ENCODE peak calls at places on chromosome 5, in four cellular contexts. One of them, this sample, is unnamed.

GRCh38 chr5:95959051-95959963 is 2.3 kb downstream of the ELL2 start:
- DNase-seq in epithelial cell of esophagus: no peak
- DNase-seq in H7: peak
- DNase-seq in GM23338: peak
- DNase-seq in this sample: no peak

GRCh38 chr5:128579111-128579510 is 41.1 kb upstream of the FBN2 start:
- DNase-seq in epithelial cell of esophagus: peak
- DNase-seq in H7: no peak
- DNase-seq in GM23338: no peak
- DNase-seq in this sample: no peak

GRCh38 chr5:89421035-89421434 is 538.1 kb upstream of the MEF2C start:
- DNase-seq in epithelial cell of esophagus: peak
- DNase-seq in GM23338: no peak
- DNase-seq in H7: no peak
- DNase-seq in this sample: no peak

GRCh38 chr5:172534229-172535169 is 80.2 kb upstream of the SH3PXD2B start:
- DNase-seq in GM23338: no peak
- DNase-seq in epithelial cell of esophagus: peak
- DNase-seq in H7: no peak
- DNase-seq in this sample: no peak

GRCh38 chr5:39319395-39319794 is 44.9 kb downstream of the C9 start:
- DNase-seq in H7: no peak
- DNase-seq in epithelial cell of esophagus: no peak
- DNase-seq in GM23338: no peak
- DNase-seq in this sample: peak

GRCh38 chr5:132265336-132266030 is 8.0 kb downstream of the PDLIM4 start:
- DNase-seq in H7: peak
- DNase-seq in epithelial cell of esophagus: peak
- DNase-seq in GM23338: no peak
- DNase-seq in this sample: peak

GRCh38 chr5:158546748-158547147 is 553.0 kb downstream of the EBF1 start:
- DNase-seq in GM23338: no peak
- DNase-seq in H7: no peak
- DNase-seq in epithelial cell of esophagus: no peak
- DNase-seq in this sample: no peak

GRCh38 chr5:132054031-132054696 is 6.3 kb upstream of the IL3 start:
- DNase-seq in H7: peak
- DNase-seq in epithelial cell of esophagus: no peak
- DNase-seq in GM23338: no peak
- DNase-seq in this sample: no peak

GRCh38 chr5:62547929-62548678 is 30.5 kb upstream of the LRRC70 start:
- DNase-seq in GM23338: no peak
- DNase-seq in H7: no peak
- DNase-seq in epithelial cell of esophagus: no peak
- DNase-seq in this sample: no peak

GRCh38 chr5:124905256-124905655 is 158.8 kb upstream of the ZNF608 start:
- DNase-seq in H7: no peak
- DNase-seq in GM23338: no peak
- DNase-seq in epithelial cell of esophagus: no peak
- DNase-seq in this sample: no peak

GRCh38 chr5:127299678-127300077 is 9.1 kb downstream of the MEGF10 start:
- DNase-seq in epithelial cell of esophagus: no peak
- DNase-seq in H7: no peak
- DNase-seq in GM23338: peak
- DNase-seq in this sample: no peak

GRCh38 chr5:119287547-119288073 is 68.2 kb upstream of the TNFAIP8 start:
- DNase-seq in H7: no peak
- DNase-seq in epithelial cell of esophagus: peak
- DNase-seq in GM23338: no peak
- DNase-seq in this sample: no peak
- H3K4me3 ChIP-seq in H7: no peak
- H3K4me3 ChIP-seq in epithelial cell of esophagus: no peak
- H3K4me3 ChIP-seq in GM23338: no peak
- H3K4me3 ChIP-seq in this sample: no peak

GRCh38 chr5:98309785-98310566 is 463.5 kb upstream of the RGMB start:
- DNase-seq in epithelial cell of esophagus: peak
- DNase-seq in H7: peak
- DNase-seq in GM23338: peak
- DNase-seq in this sample: peak

GRCh38 chr5:98314262-98314661 is 459.2 kb upstream of the RGMB start:
- DNase-seq in H7: no peak
- DNase-seq in epithelial cell of esophagus: peak
- DNase-seq in GM23338: no peak
- DNase-seq in this sample: no peak

GRCh38 chr5:98307811-98308210 is 465.7 kb upstream of the RGMB start:
- DNase-seq in GM23338: no peak
- DNase-seq in epithelial cell of esophagus: peak
- DNase-seq in H7: no peak
- DNase-seq in this sample: no peak

GRCh38 chr5:98308231-98308630 is 465.2 kb upstream of the RGMB start:
- DNase-seq in GM23338: no peak
- DNase-seq in H7: no peak
- DNase-seq in epithelial cell of esophagus: peak
- DNase-seq in this sample: no peak

GRCh38 chr5:98308960-98309359 is 464.5 kb upstream of the RGMB start:
- DNase-seq in epithelial cell of esophagus: peak
- DNase-seq in H7: no peak
- DNase-seq in GM23338: no peak
- DNase-seq in this sample: no peak
- H3K4me3 ChIP-seq in epithelial cell of esophagus: no peak
- H3K4me3 ChIP-seq in H7: no peak
- H3K4me3 ChIP-seq in GM23338: no peak
- H3K4me3 ChIP-seq in this sample: no peak

GRCh38 chr5:154086123-154086522 is 47.4 kb downstream of the MFAP3 start:
- DNase-seq in H7: no peak
- DNase-seq in epithelial cell of esophagus: no peak
- DNase-seq in GM23338: no peak
- DNase-seq in this sample: no peak
- H3K4me3 ChIP-seq in H7: no peak
- H3K4me3 ChIP-seq in epithelial cell of esophagus: no peak
- H3K4me3 ChIP-seq in GM23338: no peak
- H3K4me3 ChIP-seq in this sample: no peak

GRCh38 chr5:140801494-140801841 is 611 bp downstream of the PCDHA3 start:
- DNase-seq in H7: no peak
- DNase-seq in GM23338: peak
- DNase-seq in epithelial cell of esophagus: no peak
- DNase-seq in this sample: no peak

GRCh38 chr5:140808889-140809291 is 2.0 kb downstream of the PCDHA4 start:
- DNase-seq in GM23338: no peak
- DNase-seq in epithelial cell of esophagus: no peak
- DNase-seq in H7: no peak
- DNase-seq in this sample: no peak

GRCh38 chr5:140802781-140803271 is 2.0 kb downstream of the PCDHA3 start:
- DNase-seq in epithelial cell of esophagus: no peak
- DNase-seq in GM23338: no peak
- DNase-seq in H7: no peak
- DNase-seq in this sample: peak

DNA sequence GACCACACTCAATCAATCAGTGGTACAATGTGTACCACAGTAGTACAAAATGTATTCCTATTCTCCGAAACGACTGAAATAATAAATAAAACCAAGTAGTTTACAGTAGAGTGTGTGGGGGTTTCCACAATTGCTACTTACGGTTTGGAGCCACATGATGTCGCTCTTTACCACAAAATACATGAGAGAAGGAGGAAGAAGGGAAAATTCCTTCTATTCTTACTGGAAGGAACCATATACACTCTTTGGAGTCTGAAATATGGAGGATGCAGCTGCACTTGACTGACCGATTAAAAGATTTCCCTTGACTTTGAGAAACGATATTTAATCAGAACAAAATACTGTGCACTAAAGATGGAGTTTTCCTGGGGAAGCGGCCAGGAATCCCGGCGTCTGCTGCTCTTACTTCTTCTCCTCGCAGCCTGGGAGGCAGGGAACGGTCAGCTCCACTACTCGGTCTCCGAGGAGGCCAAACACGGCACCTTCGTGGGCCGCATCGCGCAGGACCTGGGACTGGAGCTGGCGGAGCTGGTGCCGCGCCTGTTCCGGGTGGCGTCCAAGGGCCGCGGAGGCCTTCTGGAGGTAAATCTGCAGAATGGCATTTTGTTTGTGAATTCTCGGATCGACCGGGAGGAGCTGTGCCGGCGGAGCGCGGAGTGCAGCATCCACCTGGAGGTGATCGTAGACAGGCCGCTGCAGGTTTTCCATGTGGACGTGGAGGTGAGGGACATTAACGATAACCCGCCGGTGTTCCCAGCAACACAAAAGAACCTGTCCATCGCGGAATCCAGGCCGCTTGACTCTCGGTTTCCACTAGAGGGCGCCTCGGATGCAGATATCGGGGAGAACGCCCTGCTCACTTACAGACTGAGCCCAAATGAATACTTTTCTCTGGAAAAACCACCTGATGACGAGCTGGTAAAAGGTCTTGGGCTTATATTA is at the start of gene PCDHA4:
- DNase-seq in H7: peak
- DNase-seq in GM23338: peak
- DNase-seq in epithelial cell of esophagus: no peak
- DNase-seq in this sample: no peak
- H3K4me3 ChIP-seq in H7: peak
- H3K4me3 ChIP-seq in GM23338: peak
- H3K4me3 ChIP-seq in epithelial cell of esophagus: no peak
- H3K4me3 ChIP-seq in this sample: no peak

GRCh38 chr5:170277953-170278352 is 19.6 kb downstream of the LCP2 start:
- DNase-seq in H7: no peak
- DNase-seq in GM23338: peak
- DNase-seq in epithelial cell of esophagus: no peak
- DNase-seq in this sample: no peak
- H3K4me3 ChIP-seq in H7: no peak
- H3K4me3 ChIP-seq in GM23338: no peak
- H3K4me3 ChIP-seq in epithelial cell of esophagus: no peak
- H3K4me3 ChIP-seq in this sample: no peak

GRCh38 chr5:76326559-76327351 is 76.3 kb upstream of the IQGAP2 start:
- DNase-seq in epithelial cell of esophagus: no peak
- DNase-seq in H7: peak
- DNase-seq in GM23338: peak
- DNase-seq in this sample: no peak
- H3K4me3 ChIP-seq in epithelial cell of esophagus: no peak
- H3K4me3 ChIP-seq in H7: peak
- H3K4me3 ChIP-seq in GM23338: peak
- H3K4me3 ChIP-seq in this sample: no peak

GRCh38 chr5:6717687-6718086 is 4.5 kb downstream of the TENT4A start:
- DNase-seq in epithelial cell of esophagus: no peak
- DNase-seq in GM23338: no peak
- DNase-seq in H7: no peak
- DNase-seq in this sample: no peak

GRCh38 chr5:6715758-6716633 is 2.8 kb downstream of the TENT4A start:
- DNase-seq in GM23338: no peak
- DNase-seq in epithelial cell of esophagus: peak
- DNase-seq in H7: peak
- DNase-seq in this sample: no peak

GRCh38 chr5:6717247-6717646 is 4.0 kb downstream of the TENT4A start:
- DNase-seq in epithelial cell of esophagus: no peak
- DNase-seq in H7: no peak
- DNase-seq in GM23338: no peak
- DNase-seq in this sample: no peak

GRCh38 chr5:6715271-6715670 is 2.0 kb downstream of the TENT4A start:
- DNase-seq in epithelial cell of esophagus: no peak
- DNase-seq in GM23338: no peak
- DNase-seq in H7: peak
- DNase-seq in this sample: no peak

DNA sequence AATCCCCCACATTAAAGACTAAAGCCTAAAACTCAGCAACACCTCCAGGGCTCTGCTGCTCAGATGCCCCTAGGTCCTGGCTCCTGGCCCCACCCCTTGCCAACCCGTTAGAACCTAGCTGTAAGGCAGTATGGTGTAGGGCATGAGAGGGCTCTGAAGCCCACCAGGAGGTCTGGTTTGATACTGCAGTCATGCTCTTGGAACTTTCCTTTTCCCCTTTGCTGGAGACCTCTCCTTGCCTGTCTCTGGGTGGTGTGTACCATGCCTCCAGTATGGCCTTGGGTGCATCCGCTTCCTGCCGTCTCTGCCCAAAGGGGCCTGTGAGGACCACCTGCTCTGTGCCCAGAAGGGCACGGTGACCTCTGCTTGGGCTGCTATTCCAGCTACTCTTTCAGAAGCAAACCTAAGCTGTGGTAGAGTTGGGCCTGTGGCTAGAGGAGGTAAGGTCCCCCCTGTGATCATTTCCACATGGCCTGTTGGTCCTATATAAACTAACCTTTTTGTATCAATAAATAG is 3.5 kb downstream of the TENT4A start:
- DNase-seq in GM23338: no peak
- DNase-seq in H7: no peak
- DNase-seq in epithelial cell of esophagus: no peak
- DNase-seq in this sample: no peak
- H3K4me3 ChIP-seq in GM23338: peak
- H3K4me3 ChIP-seq in H7: no peak
- H3K4me3 ChIP-seq in epithelial cell of esophagus: peak
- H3K4me3 ChIP-seq in this sample: no peak

GRCh38 chr5:177122566-177122965 is 11.0 kb upstream of the NSD1 start:
- DNase-seq in GM23338: no peak
- DNase-seq in epithelial cell of esophagus: no peak
- DNase-seq in H7: no peak
- DNase-seq in this sample: no peak

GRCh38 chr5:177123789-177124485 is 9.6 kb upstream of the NSD1 start:
- DNase-seq in H7: no peak
- DNase-seq in GM23338: no peak
- DNase-seq in epithelial cell of esophagus: no peak
- DNase-seq in this sample: peak

GRCh38 chr5:177128551-177128976 is 5.0 kb upstream of the NSD1 start:
- DNase-seq in H7: no peak
- DNase-seq in GM23338: no peak
- DNase-seq in epithelial cell of esophagus: peak
- DNase-seq in this sample: peak

GRCh38 chr5:177126771-177127170 is 6.8 kb upstream of the NSD1 start:
- DNase-seq in GM23338: no peak
- DNase-seq in H7: no peak
- DNase-seq in epithelial cell of esophagus: no peak
- DNase-seq in this sample: peak

GRCh38 chr5:177124486-177124991 is 9.0 kb upstream of the NSD1 start:
- DNase-seq in epithelial cell of esophagus: peak
- DNase-seq in H7: peak
- DNase-seq in GM23338: peak
- DNase-seq in this sample: peak
- H3K4me3 ChIP-seq in epithelial cell of esophagus: no peak
- H3K4me3 ChIP-seq in H7: no peak
- H3K4me3 ChIP-seq in GM23338: no peak
- H3K4me3 ChIP-seq in this sample: no peak

DNA sequence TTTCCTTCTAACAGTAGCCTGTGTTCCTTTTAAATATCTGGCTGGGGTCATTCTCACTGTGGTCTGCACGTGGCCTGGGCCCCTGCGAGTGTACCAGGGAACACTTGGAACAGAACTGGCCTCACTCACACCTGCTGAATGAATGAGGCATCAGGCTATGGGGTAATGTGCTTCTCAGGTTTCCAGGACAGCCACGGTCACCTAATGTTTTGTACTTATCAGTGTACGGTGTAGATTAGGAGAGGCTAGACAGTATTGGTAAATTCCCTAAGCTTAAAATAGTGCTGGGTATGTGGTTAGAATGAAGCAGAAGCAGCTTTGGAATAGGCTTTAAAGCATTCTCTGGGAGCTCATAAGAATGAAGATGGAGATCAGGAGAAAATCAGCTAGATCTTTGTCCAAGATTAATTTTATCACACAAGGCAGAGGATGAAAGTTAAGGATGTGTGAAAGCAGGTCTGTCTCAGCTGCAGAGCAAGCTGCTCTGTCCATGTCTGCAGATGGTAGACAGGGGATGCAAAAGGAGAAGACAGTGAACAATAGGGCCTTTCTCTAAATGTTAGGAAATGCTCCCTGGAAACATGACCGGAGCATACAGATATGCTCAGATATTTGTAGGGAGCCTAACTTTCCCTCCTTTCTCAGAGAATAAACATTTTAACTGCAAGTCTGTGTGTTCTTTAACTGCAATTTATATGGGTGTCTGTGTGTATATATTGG is 267.5 kb downstream of the NR3C1 start:
- DNase-seq in epithelial cell of esophagus: no peak
- DNase-seq in GM23338: no peak
- DNase-seq in H7: no peak
- DNase-seq in this sample: no peak
- H3K4me3 ChIP-seq in epithelial cell of esophagus: no peak
- H3K4me3 ChIP-seq in GM23338: no peak
- H3K4me3 ChIP-seq in H7: no peak
- H3K4me3 ChIP-seq in this sample: no peak